ENCODE peak calls at places on chromosomes 6 and 20, in six cellular contexts. One of them, this sample, is unnamed. For H3K4me1, the result is how much of the 10 kb centered on the place peaks cover.

GRCh38 chr6:93017626-93018025 is 401.7 kb downstream of the EPHA7 start:
- DNase-seq in adrenal gland: no peak
- DNase-seq in body of pancreas: no peak
- DNase-seq in tibial nerve: no peak
- DNase-seq in psoas muscle: no peak
- DNase-seq in tibial artery: no peak
- DNase-seq in this sample: no peak

GRCh38 chr6:159110013-159110412 is 59.2 kb upstream of the FNDC1 start:
- DNase-seq in adrenal gland: peak
- DNase-seq in psoas muscle: no peak
- DNase-seq in tibial nerve: no peak
- DNase-seq in body of pancreas: peak
- DNase-seq in tibial artery: no peak
- DNase-seq in this sample: peak

GRCh38 chr20:57437672-57438330 is 46.6 kb downstream of the RBM38 start:
- DNase-seq in body of pancreas: no peak
- DNase-seq in psoas muscle: peak
- DNase-seq in tibial artery: peak
- DNase-seq in adrenal gland: no peak
- DNase-seq in tibial nerve: no peak
- DNase-seq in this sample: no peak

GRCh38 chr6:150238294-150238693 is 95.5 kb downstream of the PPP1R14C start:
- DNase-seq in tibial nerve: no peak
- DNase-seq in tibial artery: no peak
- DNase-seq in body of pancreas: peak
- DNase-seq in adrenal gland: peak
- DNase-seq in psoas muscle: peak
- DNase-seq in this sample: no peak

GRCh38 chr20:44115181-44115580 is 71.8 kb downstream of the JPH2 start:
- DNase-seq in psoas muscle: no peak
- DNase-seq in tibial nerve: no peak
- DNase-seq in body of pancreas: no peak
- DNase-seq in tibial artery: no peak
- DNase-seq in adrenal gland: no peak
- DNase-seq in this sample: no peak

GRCh38 chr20:3515379-3516175 is 44.8 kb downstream of the ATRN start:
- DNase-seq in psoas muscle: no peak
- DNase-seq in tibial artery: no peak
- DNase-seq in body of pancreas: no peak
- DNase-seq in tibial nerve: no peak
- DNase-seq in adrenal gland: no peak
- DNase-seq in this sample: no peak

GRCh38 chr6:38549795-38550194 is 89.9 kb downstream of the BTBD9 start:
- DNase-seq in tibial artery: no peak
- DNase-seq in body of pancreas: no peak
- DNase-seq in tibial nerve: no peak
- DNase-seq in adrenal gland: no peak
- DNase-seq in psoas muscle: no peak
- DNase-seq in this sample: no peak

GRCh38 chr6:130520801-130521200 is 155.0 kb downstream of the TMEM200A start:
- DNase-seq in body of pancreas: no peak
- DNase-seq in adrenal gland: no peak
- DNase-seq in tibial nerve: no peak
- DNase-seq in psoas muscle: no peak
- DNase-seq in tibial artery: no peak
- DNase-seq in this sample: no peak

GRCh38 chr6:101477436-101477835 is 83.9 kb downstream of the GRIK2 start:
- DNase-seq in tibial nerve: no peak
- DNase-seq in adrenal gland: no peak
- DNase-seq in body of pancreas: no peak
- DNase-seq in psoas muscle: no peak
- DNase-seq in tibial artery: no peak
- DNase-seq in this sample: no peak

GRCh38 chr20:21397341-21398108 is at the start of gene NKX2-4:
- DNase-seq in tibial artery: no peak
- DNase-seq in tibial nerve: no peak
- DNase-seq in body of pancreas: no peak
- DNase-seq in psoas muscle: no peak
- DNase-seq in adrenal gland: no peak
- DNase-seq in this sample: no peak

GRCh38 chr6:136706431-136706830 is 85.8 kb downstream of the MAP3K5 start:
- DNase-seq in psoas muscle: no peak
- DNase-seq in tibial nerve: no peak
- DNase-seq in tibial artery: no peak
- DNase-seq in adrenal gland: no peak
- DNase-seq in body of pancreas: no peak
- DNase-seq in this sample: no peak

GRCh38 chr6:38755207-38755606 is 40.1 kb downstream of the DNAH8 start:
- DNase-seq in body of pancreas: no peak
- DNase-seq in adrenal gland: no peak
- DNase-seq in tibial artery: no peak
- DNase-seq in psoas muscle: no peak
- DNase-seq in tibial nerve: no peak
- DNase-seq in this sample: no peak

GRCh38 chr20:12207875-12208274 is 290.2 kb downstream of the BTBD3 start:
- DNase-seq in tibial nerve: no peak
- DNase-seq in body of pancreas: peak
- DNase-seq in adrenal gland: peak
- DNase-seq in tibial artery: no peak
- DNase-seq in psoas muscle: no peak
- DNase-seq in this sample: peak

GRCh38 chr6:166798652-166799051 is 157.7 kb downstream of the RNASET2 start:
- DNase-seq in tibial nerve: no peak
- DNase-seq in psoas muscle: no peak
- DNase-seq in body of pancreas: no peak
- DNase-seq in adrenal gland: no peak
- DNase-seq in tibial artery: no peak
- DNase-seq in this sample: no peak

GRCh38 chr6:57257911-57258541 is 35.9 kb upstream of the RAB23 start:
- DNase-seq in tibial artery: no peak
- DNase-seq in tibial nerve: no peak
- DNase-seq in psoas muscle: no peak
- DNase-seq in adrenal gland: no peak
- DNase-seq in body of pancreas: no peak
- DNase-seq in this sample: no peak

GRCh38 chr6:35140991-35141720 is at the start of gene TCP11:
- DNase-seq in tibial artery: peak
- DNase-seq in tibial nerve: no peak
- DNase-seq in psoas muscle: peak
- DNase-seq in adrenal gland: peak
- DNase-seq in body of pancreas: peak
- DNase-seq in this sample: peak

GRCh38 chr6:145904878-145905277 is 59.3 kb downstream of the SHPRH start:
- DNase-seq in psoas muscle: no peak
- DNase-seq in adrenal gland: no peak
- DNase-seq in tibial artery: no peak
- DNase-seq in body of pancreas: peak
- DNase-seq in tibial nerve: no peak
- DNase-seq in this sample: no peak

GRCh38 chr6:129314575-129314974 is 395.4 kb downstream of the ARHGAP18 start:
- DNase-seq in psoas muscle: no peak
- DNase-seq in adrenal gland: no peak
- DNase-seq in body of pancreas: no peak
- DNase-seq in tibial artery: no peak
- DNase-seq in tibial nerve: no peak
- DNase-seq in this sample: no peak

GRCh38 chr6:56730663-56731529 is 88.2 kb upstream of the DST start:
- DNase-seq in psoas muscle: no peak
- DNase-seq in tibial nerve: no peak
- DNase-seq in tibial artery: no peak
- DNase-seq in adrenal gland: peak
- DNase-seq in body of pancreas: no peak
- DNase-seq in this sample: no peak

GRCh38 chr6:157453131-157453530 is 72.1 kb downstream of the ZDHHC14 start:
- DNase-seq in tibial artery: no peak
- DNase-seq in tibial nerve: no peak
- DNase-seq in body of pancreas: no peak
- DNase-seq in adrenal gland: no peak
- DNase-seq in psoas muscle: no peak
- DNase-seq in this sample: no peak

GRCh38 chr20:32116079-32116521 is 6.6 kb downstream of the TM9SF4 start:
- DNase-seq in adrenal gland: no peak
- DNase-seq in tibial artery: no peak
- DNase-seq in body of pancreas: no peak
- DNase-seq in psoas muscle: no peak
- DNase-seq in tibial nerve: no peak
- DNase-seq in this sample: no peak

GRCh38 chr6:71478834-71479541 is 190.4 kb downstream of the OGFRL1 start:
- DNase-seq in body of pancreas: no peak
- DNase-seq in tibial nerve: no peak
- DNase-seq in adrenal gland: no peak
- DNase-seq in tibial artery: no peak
- DNase-seq in psoas muscle: no peak
- DNase-seq in this sample: no peak

GRCh38 chr6:1388081-1388926 is 1.1 kb upstream of the FOXF2 start:
- DNase-seq in adrenal gland: no peak
- DNase-seq in tibial artery: no peak
- DNase-seq in body of pancreas: no peak
- DNase-seq in psoas muscle: no peak
- DNase-seq in tibial nerve: no peak
- DNase-seq in this sample: no peak
- TF ChIP-seq CTCF in adrenal gland: no peak
- TF ChIP-seq CTCF in tibial artery: no peak
- TF ChIP-seq CTCF in body of pancreas: no peak
- TF ChIP-seq CTCF in psoas muscle: no peak
- TF ChIP-seq CTCF in tibial nerve: no peak
- TF ChIP-seq CTCF in this sample: no peak

GRCh38 chr6:144007779-144008500 is at the start of gene PLAGL1:
- DNase-seq in psoas muscle: peak
- DNase-seq in tibial nerve: peak
- DNase-seq in adrenal gland: peak
- DNase-seq in tibial artery: peak
- DNase-seq in body of pancreas: peak
- DNase-seq in this sample: peak
- H3K27ac ChIP-seq in psoas muscle: peak
- H3K27ac ChIP-seq in tibial nerve: peak
- H3K27ac ChIP-seq in adrenal gland: no peak
- H3K27ac ChIP-seq in tibial artery: peak
- H3K27ac ChIP-seq in body of pancreas: peak
- H3K27ac ChIP-seq in this sample: peak

DNA sequence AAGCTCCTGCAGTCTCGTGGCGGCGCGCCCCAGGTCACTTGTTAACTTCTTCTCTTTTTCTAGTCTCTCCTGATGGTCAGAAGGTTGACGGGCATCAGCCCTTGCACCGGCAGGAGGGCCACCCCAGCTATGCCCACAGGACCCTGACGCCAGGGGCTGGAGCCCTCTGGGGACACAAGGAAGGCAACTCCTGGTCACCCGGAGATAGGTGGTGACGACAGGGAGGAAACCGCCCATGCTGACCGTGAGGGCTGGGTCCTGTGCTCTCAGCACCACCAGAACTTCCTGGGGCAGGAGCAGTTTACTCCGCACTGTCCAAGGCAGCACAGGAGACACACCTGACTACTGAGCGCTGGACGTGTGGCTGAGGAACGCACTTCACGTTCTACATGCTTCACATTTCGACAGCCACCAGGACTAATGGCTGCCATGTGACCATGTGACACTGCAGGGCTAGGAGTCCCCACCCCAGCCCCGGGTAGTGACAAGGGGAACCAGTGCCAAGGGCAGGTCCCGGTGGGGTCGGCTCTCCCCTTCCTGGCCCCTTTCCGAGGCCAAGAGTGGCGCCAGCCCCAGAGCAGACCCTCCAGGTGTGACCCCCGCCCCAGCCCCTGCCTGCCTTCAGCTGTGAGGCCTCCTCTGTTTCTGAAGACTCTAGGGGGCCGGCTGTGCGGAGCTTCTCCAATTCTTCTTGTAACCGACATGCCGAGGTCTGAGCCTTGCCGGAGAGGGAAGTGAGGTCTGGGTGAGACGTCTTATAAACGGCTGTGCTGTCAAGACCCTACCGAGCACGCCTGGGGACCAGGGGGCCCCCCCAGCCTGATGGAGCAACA is 45.2 kb downstream of the DSTN start:
- DNase-seq in psoas muscle: no peak
- DNase-seq in tibial nerve: no peak
- DNase-seq in adrenal gland: no peak
- DNase-seq in tibial artery: peak
- DNase-seq in body of pancreas: peak
- DNase-seq in this sample: peak
- H3K4me1 ChIP-seq in psoas muscle: under half
- H3K4me1 ChIP-seq in tibial nerve: under half
- H3K4me1 ChIP-seq in adrenal gland: under half
- H3K4me1 ChIP-seq in tibial artery: half or more
- H3K4me1 ChIP-seq in body of pancreas: half or more
- H3K4me1 ChIP-seq in this sample: half or more

GRCh38 chr20:35618032-35618371 is 2.4 kb downstream of the SPAG4 start:
- DNase-seq in body of pancreas: no peak
- DNase-seq in tibial nerve: no peak
- DNase-seq in tibial artery: no peak
- DNase-seq in adrenal gland: no peak
- DNase-seq in psoas muscle: no peak
- DNase-seq in this sample: no peak

GRCh38 chr20:35620818-35621559 is 5.4 kb downstream of the SPAG4 start:
- DNase-seq in body of pancreas: no peak
- DNase-seq in adrenal gland: no peak
- DNase-seq in psoas muscle: no peak
- DNase-seq in tibial nerve: no peak
- DNase-seq in tibial artery: no peak
- DNase-seq in this sample: no peak

GRCh38 chr20:35618372-35619131 is 2.9 kb downstream of the SPAG4 start:
- DNase-seq in body of pancreas: peak
- DNase-seq in psoas muscle: no peak
- DNase-seq in tibial artery: peak
- DNase-seq in adrenal gland: peak
- DNase-seq in tibial nerve: no peak
- DNase-seq in this sample: no peak

GRCh38 chr20:35617397-35618031 is 1.9 kb downstream of the SPAG4 start:
- DNase-seq in adrenal gland: peak
- DNase-seq in tibial nerve: peak
- DNase-seq in body of pancreas: peak
- DNase-seq in tibial artery: peak
- DNase-seq in psoas muscle: peak
- DNase-seq in this sample: peak

DNA sequence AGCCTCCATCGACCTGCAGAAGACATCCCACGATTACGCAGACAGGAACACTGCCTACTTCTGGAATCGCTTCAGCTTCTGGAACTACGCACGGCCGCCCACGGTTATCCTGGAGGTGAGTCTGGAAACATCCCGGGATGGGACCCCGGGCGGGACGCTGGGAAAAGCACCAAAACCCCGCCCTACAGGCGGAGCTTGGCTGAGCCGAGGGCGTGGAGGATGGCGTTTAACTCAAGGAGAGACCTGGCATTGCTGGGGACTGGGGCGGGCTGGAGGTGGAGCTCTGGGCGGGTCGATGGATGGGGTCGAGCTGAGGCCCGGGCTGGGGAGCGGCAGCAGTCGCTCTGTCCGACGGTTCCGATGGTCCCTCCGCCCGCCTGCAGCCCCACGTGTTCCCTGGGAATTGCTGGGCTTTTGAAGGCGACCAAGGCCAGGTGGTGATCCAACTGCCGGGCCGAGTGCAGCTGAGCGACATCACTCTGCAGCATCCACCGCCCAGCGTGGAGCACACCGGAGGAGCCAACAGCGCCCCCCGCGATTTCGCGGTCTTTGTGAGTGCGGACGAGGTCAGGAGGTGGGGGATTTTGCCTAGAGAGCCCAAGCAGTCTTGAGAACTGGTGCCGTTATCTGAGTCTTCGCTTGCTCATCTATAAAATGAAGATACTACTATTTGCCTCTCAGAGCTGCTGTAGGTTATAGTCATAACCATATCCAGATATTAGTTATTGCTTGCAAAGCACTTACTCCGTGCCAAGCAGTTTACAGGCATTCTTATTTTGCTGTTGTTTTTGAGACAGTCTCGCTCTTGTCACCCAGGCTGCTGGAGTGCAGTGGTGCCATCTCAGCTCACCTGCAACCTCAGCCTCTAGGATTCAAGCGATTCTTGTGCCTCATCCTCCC is 3.8 kb downstream of the SPAG4 start:
- DNase-seq in tibial nerve: peak
- DNase-seq in tibial artery: peak
- DNase-seq in body of pancreas: peak
- DNase-seq in psoas muscle: peak
- DNase-seq in adrenal gland: peak
- DNase-seq in this sample: peak
- TF ChIP-seq CTCF in tibial nerve: no peak
- TF ChIP-seq CTCF in tibial artery: no peak
- TF ChIP-seq CTCF in body of pancreas: no peak
- TF ChIP-seq CTCF in psoas muscle: no peak
- TF ChIP-seq CTCF in adrenal gland: peak
- TF ChIP-seq CTCF in this sample: peak